ENCODE peak calls at places on chromosome 10, in eight cellular contexts. One of them, this sample, is unnamed.

GRCh38 chr10:48389272-48389671 is 82.8 kb downstream of the MAPK8 start:
- DNase-seq in aorta: no peak
- DNase-seq in ELR: peak
- DNase-seq in T follicular helper cell: no peak
- DNase-seq in activated CD4-positive, alpha-beta T cell treated with anti-CD3 and anti-CD28 coated beads, Interleukin-2, amount 10 ng/mL, durations not matched to agents 7 days and 5 days: no peak
- DNase-seq in fibroblast of lung: no peak
- DNase-seq in MCF 10A: no peak
- DNase-seq in left cardiac atrium: no peak
- DNase-seq in this sample: no peak

GRCh38 chr10:101260764-101261341 is 31.6 kb upstream of the LBX1 start:
- DNase-seq in aorta: no peak
- DNase-seq in ELR: no peak
- DNase-seq in T follicular helper cell: no peak
- DNase-seq in activated CD4-positive, alpha-beta T cell treated with anti-CD3 and anti-CD28 coated beads, Interleukin-2, amount 10 ng/mL, durations not matched to agents 7 days and 5 days: no peak
- DNase-seq in fibroblast of lung: no peak
- DNase-seq in MCF 10A: no peak
- DNase-seq in left cardiac atrium: no peak
- DNase-seq in this sample: no peak

GRCh38 chr10:7152982-7153381 is 257.9 kb downstream of the SFMBT2 start:
- DNase-seq in aorta: no peak
- DNase-seq in ELR: no peak
- DNase-seq in T follicular helper cell: no peak
- DNase-seq in activated CD4-positive, alpha-beta T cell treated with anti-CD3 and anti-CD28 coated beads, Interleukin-2, amount 10 ng/mL, durations not matched to agents 7 days and 5 days: no peak
- DNase-seq in fibroblast of lung: no peak
- DNase-seq in MCF 10A: no peak
- DNase-seq in left cardiac atrium: no peak
- DNase-seq in this sample: no peak

GRCh38 chr10:126268104-126268900 is 120.0 kb downstream of the ADAM12 start:
- DNase-seq in aorta: no peak
- DNase-seq in ELR: no peak
- DNase-seq in T follicular helper cell: no peak
- DNase-seq in activated CD4-positive, alpha-beta T cell treated with anti-CD3 and anti-CD28 coated beads, Interleukin-2, amount 10 ng/mL, durations not matched to agents 7 days and 5 days: no peak
- DNase-seq in fibroblast of lung: no peak
- DNase-seq in MCF 10A: no peak
- DNase-seq in left cardiac atrium: no peak
- DNase-seq in this sample: no peak

GRCh38 chr10:546971-547590 is 142.4 kb downstream of the DIP2C start:
- DNase-seq in aorta: peak
- DNase-seq in ELR: no peak
- DNase-seq in T follicular helper cell: no peak
- DNase-seq in activated CD4-positive, alpha-beta T cell treated with anti-CD3 and anti-CD28 coated beads, Interleukin-2, amount 10 ng/mL, durations not matched to agents 7 days and 5 days: no peak
- DNase-seq in fibroblast of lung: no peak
- DNase-seq in MCF 10A: no peak
- DNase-seq in left cardiac atrium: no peak
- DNase-seq in this sample: no peak

GRCh38 chr10:10477859-10478258 is 539.8 kb upstream of the CELF2 start:
- DNase-seq in aorta: no peak
- DNase-seq in ELR: no peak
- DNase-seq in T follicular helper cell: no peak
- DNase-seq in activated CD4-positive, alpha-beta T cell treated with anti-CD3 and anti-CD28 coated beads, Interleukin-2, amount 10 ng/mL, durations not matched to agents 7 days and 5 days: no peak
- DNase-seq in fibroblast of lung: peak
- DNase-seq in MCF 10A: no peak
- DNase-seq in left cardiac atrium: no peak
- DNase-seq in this sample: no peak

GRCh38 chr10:49756641-49757040 is 5.5 kb downstream of the OGDHL start:
- DNase-seq in aorta: no peak
- DNase-seq in ELR: no peak
- DNase-seq in T follicular helper cell: no peak
- DNase-seq in activated CD4-positive, alpha-beta T cell treated with anti-CD3 and anti-CD28 coated beads, Interleukin-2, amount 10 ng/mL, durations not matched to agents 7 days and 5 days: no peak
- DNase-seq in fibroblast of lung: no peak
- DNase-seq in MCF 10A: no peak
- DNase-seq in left cardiac atrium: no peak
- DNase-seq in this sample: no peak

GRCh38 chr10:95513008-95513589 is 48.1 kb downstream of the SORBS1 start:
- DNase-seq in aorta: no peak
- DNase-seq in ELR: no peak
- DNase-seq in T follicular helper cell: no peak
- DNase-seq in activated CD4-positive, alpha-beta T cell treated with anti-CD3 and anti-CD28 coated beads, Interleukin-2, amount 10 ng/mL, durations not matched to agents 7 days and 5 days: no peak
- DNase-seq in fibroblast of lung: no peak
- DNase-seq in MCF 10A: no peak
- DNase-seq in left cardiac atrium: peak
- DNase-seq in this sample: no peak

GRCh38 chr10:79943871-79944270 is 5.0 kb downstream of the SFTPD start:
- DNase-seq in aorta: no peak
- DNase-seq in ELR: no peak
- DNase-seq in T follicular helper cell: no peak
- DNase-seq in activated CD4-positive, alpha-beta T cell treated with anti-CD3 and anti-CD28 coated beads, Interleukin-2, amount 10 ng/mL, durations not matched to agents 7 days and 5 days: no peak
- DNase-seq in fibroblast of lung: no peak
- DNase-seq in MCF 10A: no peak
- DNase-seq in left cardiac atrium: no peak
- DNase-seq in this sample: no peak

GRCh38 chr10:12588091-12588850 is 238.9 kb downstream of the CAMK1D start:
- DNase-seq in aorta: no peak
- DNase-seq in ELR: peak
- DNase-seq in T follicular helper cell: no peak
- DNase-seq in activated CD4-positive, alpha-beta T cell treated with anti-CD3 and anti-CD28 coated beads, Interleukin-2, amount 10 ng/mL, durations not matched to agents 7 days and 5 days: peak
- DNase-seq in fibroblast of lung: no peak
- DNase-seq in MCF 10A: no peak
- DNase-seq in left cardiac atrium: no peak
- DNase-seq in this sample: peak

GRCh38 chr10:34955391-34955790 is 134.8 kb downstream of the CUL2 start:
- DNase-seq in aorta: no peak
- DNase-seq in ELR: no peak
- DNase-seq in T follicular helper cell: no peak
- DNase-seq in activated CD4-positive, alpha-beta T cell treated with anti-CD3 and anti-CD28 coated beads, Interleukin-2, amount 10 ng/mL, durations not matched to agents 7 days and 5 days: no peak
- DNase-seq in fibroblast of lung: no peak
- DNase-seq in MCF 10A: peak
- DNase-seq in left cardiac atrium: no peak
- DNase-seq in this sample: no peak

GRCh38 chr10:125779403-125780327 is 4.0 kb upstream of the MMP21 start:
- DNase-seq in aorta: peak
- DNase-seq in ELR: no peak
- DNase-seq in T follicular helper cell: no peak
- DNase-seq in activated CD4-positive, alpha-beta T cell treated with anti-CD3 and anti-CD28 coated beads, Interleukin-2, amount 10 ng/mL, durations not matched to agents 7 days and 5 days: no peak
- DNase-seq in fibroblast of lung: no peak
- DNase-seq in MCF 10A: no peak
- DNase-seq in left cardiac atrium: no peak
- DNase-seq in this sample: no peak

GRCh38 chr10:27779462-27779861 is 33.8 kb upstream of the MKX start:
- DNase-seq in aorta: no peak
- DNase-seq in ELR: no peak
- DNase-seq in T follicular helper cell: no peak
- DNase-seq in activated CD4-positive, alpha-beta T cell treated with anti-CD3 and anti-CD28 coated beads, Interleukin-2, amount 10 ng/mL, durations not matched to agents 7 days and 5 days: no peak
- DNase-seq in fibroblast of lung: no peak
- DNase-seq in MCF 10A: no peak
- DNase-seq in left cardiac atrium: no peak
- DNase-seq in this sample: no peak

GRCh38 chr10:62451606-62451965 is 77.4 kb downstream of the ZNF365 start:
- DNase-seq in aorta: no peak
- DNase-seq in ELR: no peak
- DNase-seq in T follicular helper cell: no peak
- DNase-seq in activated CD4-positive, alpha-beta T cell treated with anti-CD3 and anti-CD28 coated beads, Interleukin-2, amount 10 ng/mL, durations not matched to agents 7 days and 5 days: no peak
- DNase-seq in fibroblast of lung: no peak
- DNase-seq in MCF 10A: no peak
- DNase-seq in left cardiac atrium: no peak
- DNase-seq in this sample: no peak

GRCh38 chr10:86251426-86251825 is 115.2 kb downstream of the GRID1 start:
- DNase-seq in aorta: no peak
- DNase-seq in ELR: no peak
- DNase-seq in T follicular helper cell: no peak
- DNase-seq in activated CD4-positive, alpha-beta T cell treated with anti-CD3 and anti-CD28 coated beads, Interleukin-2, amount 10 ng/mL, durations not matched to agents 7 days and 5 days: no peak
- DNase-seq in fibroblast of lung: no peak
- DNase-seq in MCF 10A: no peak
- DNase-seq in left cardiac atrium: no peak
- DNase-seq in this sample: no peak

GRCh38 chr10:76399216-76399615 is 967.8 kb downstream of the LRMDA start:
- DNase-seq in aorta: no peak
- DNase-seq in ELR: no peak
- DNase-seq in T follicular helper cell: no peak
- DNase-seq in activated CD4-positive, alpha-beta T cell treated with anti-CD3 and anti-CD28 coated beads, Interleukin-2, amount 10 ng/mL, durations not matched to agents 7 days and 5 days: no peak
- DNase-seq in fibroblast of lung: no peak
- DNase-seq in MCF 10A: no peak
- DNase-seq in left cardiac atrium: no peak
- DNase-seq in this sample: no peak

GRCh38 chr10:129953541-129954031 is 10.5 kb downstream of the EBF3 start:
- DNase-seq in aorta: no peak
- DNase-seq in ELR: no peak
- DNase-seq in T follicular helper cell: no peak
- DNase-seq in activated CD4-positive, alpha-beta T cell treated with anti-CD3 and anti-CD28 coated beads, Interleukin-2, amount 10 ng/mL, durations not matched to agents 7 days and 5 days: no peak
- DNase-seq in fibroblast of lung: no peak
- DNase-seq in MCF 10A: no peak
- DNase-seq in left cardiac atrium: no peak
- DNase-seq in this sample: no peak

GRCh38 chr10:29160110-29160669 is 128.7 kb upstream of the LYZL1 start:
- DNase-seq in aorta: no peak
- DNase-seq in ELR: peak
- DNase-seq in T follicular helper cell: no peak
- DNase-seq in activated CD4-positive, alpha-beta T cell treated with anti-CD3 and anti-CD28 coated beads, Interleukin-2, amount 10 ng/mL, durations not matched to agents 7 days and 5 days: no peak
- DNase-seq in fibroblast of lung: peak
- DNase-seq in MCF 10A: peak
- DNase-seq in left cardiac atrium: no peak
- DNase-seq in this sample: no peak

GRCh38 chr10:112728997-112729396 is 221.1 kb upstream of the TCF7L2 start:
- DNase-seq in aorta: no peak
- DNase-seq in ELR: no peak
- DNase-seq in T follicular helper cell: no peak
- DNase-seq in activated CD4-positive, alpha-beta T cell treated with anti-CD3 and anti-CD28 coated beads, Interleukin-2, amount 10 ng/mL, durations not matched to agents 7 days and 5 days: no peak
- DNase-seq in fibroblast of lung: no peak
- DNase-seq in MCF 10A: no peak
- DNase-seq in left cardiac atrium: no peak
- DNase-seq in this sample: no peak

GRCh38 chr10:133412381-133412711 is 12.1 kb downstream of the SPRN start:
- DNase-seq in aorta: no peak
- DNase-seq in ELR: no peak
- DNase-seq in T follicular helper cell: no peak
- DNase-seq in activated CD4-positive, alpha-beta T cell treated with anti-CD3 and anti-CD28 coated beads, Interleukin-2, amount 10 ng/mL, durations not matched to agents 7 days and 5 days: no peak
- DNase-seq in fibroblast of lung: no peak
- DNase-seq in MCF 10A: no peak
- DNase-seq in left cardiac atrium: no peak
- DNase-seq in this sample: no peak

GRCh38 chr10:11879387-11880168 is 56.4 kb downstream of the PROSER2 start:
- DNase-seq in aorta: peak
- DNase-seq in ELR: no peak
- DNase-seq in T follicular helper cell: no peak
- DNase-seq in activated CD4-positive, alpha-beta T cell treated with anti-CD3 and anti-CD28 coated beads, Interleukin-2, amount 10 ng/mL, durations not matched to agents 7 days and 5 days: no peak
- DNase-seq in fibroblast of lung: no peak
- DNase-seq in MCF 10A: no peak
- DNase-seq in left cardiac atrium: no peak
- DNase-seq in this sample: no peak

GRCh38 chr10:92274071-92274470 is 16.8 kb downstream of the CPEB3 start:
- DNase-seq in aorta: no peak
- DNase-seq in ELR: no peak
- DNase-seq in T follicular helper cell: no peak
- DNase-seq in activated CD4-positive, alpha-beta T cell treated with anti-CD3 and anti-CD28 coated beads, Interleukin-2, amount 10 ng/mL, durations not matched to agents 7 days and 5 days: no peak
- DNase-seq in fibroblast of lung: no peak
- DNase-seq in MCF 10A: no peak
- DNase-seq in left cardiac atrium: no peak
- DNase-seq in this sample: no peak

GRCh38 chr10:55058800-55059199 is 257.8 kb upstream of the PCDH15 start:
- DNase-seq in aorta: no peak
- DNase-seq in ELR: no peak
- DNase-seq in T follicular helper cell: no peak
- DNase-seq in activated CD4-positive, alpha-beta T cell treated with anti-CD3 and anti-CD28 coated beads, Interleukin-2, amount 10 ng/mL, durations not matched to agents 7 days and 5 days: no peak
- DNase-seq in fibroblast of lung: no peak
- DNase-seq in MCF 10A: no peak
- DNase-seq in left cardiac atrium: no peak
- DNase-seq in this sample: no peak

GRCh38 chr10:6995846-6996245 is 415.0 kb downstream of the SFMBT2 start:
- DNase-seq in aorta: no peak
- DNase-seq in ELR: peak
- DNase-seq in T follicular helper cell: no peak
- DNase-seq in activated CD4-positive, alpha-beta T cell treated with anti-CD3 and anti-CD28 coated beads, Interleukin-2, amount 10 ng/mL, durations not matched to agents 7 days and 5 days: no peak
- DNase-seq in fibroblast of lung: peak
- DNase-seq in MCF 10A: peak
- DNase-seq in left cardiac atrium: no peak
- DNase-seq in this sample: no peak

GRCh38 chr10:77030408-77030717 is 607.2 kb downstream of the KCNMA1 start:
- DNase-seq in aorta: no peak
- DNase-seq in ELR: no peak
- DNase-seq in T follicular helper cell: no peak
- DNase-seq in activated CD4-positive, alpha-beta T cell treated with anti-CD3 and anti-CD28 coated beads, Interleukin-2, amount 10 ng/mL, durations not matched to agents 7 days and 5 days: no peak
- DNase-seq in fibroblast of lung: no peak
- DNase-seq in MCF 10A: no peak
- DNase-seq in left cardiac atrium: no peak
- DNase-seq in this sample: no peak

GRCh38 chr10:121524138-121524817 is 74.0 kb downstream of the FGFR2 start:
- DNase-seq in aorta: no peak
- DNase-seq in ELR: no peak
- DNase-seq in T follicular helper cell: no peak
- DNase-seq in activated CD4-positive, alpha-beta T cell treated with anti-CD3 and anti-CD28 coated beads, Interleukin-2, amount 10 ng/mL, durations not matched to agents 7 days and 5 days: no peak
- DNase-seq in fibroblast of lung: peak
- DNase-seq in MCF 10A: no peak
- DNase-seq in left cardiac atrium: no peak
- DNase-seq in this sample: no peak

GRCh38 chr10:129404091-129404490 is 63.0 kb upstream of the MGMT start:
- DNase-seq in aorta: no peak
- DNase-seq in ELR: no peak
- DNase-seq in T follicular helper cell: no peak
- DNase-seq in activated CD4-positive, alpha-beta T cell treated with anti-CD3 and anti-CD28 coated beads, Interleukin-2, amount 10 ng/mL, durations not matched to agents 7 days and 5 days: no peak
- DNase-seq in fibroblast of lung: no peak
- DNase-seq in MCF 10A: no peak
- DNase-seq in left cardiac atrium: no peak
- DNase-seq in this sample: no peak

This sample was measured in CD4-positive, alpha-beta memory T cell.